ENCODE peak calls at places on chromosomes 16 and 17, in eight cellular contexts. One of them, this sample, is unnamed.

GRCh38 chr17:73697872-73698271 is 53.6 kb upstream of the SDK2 start:
- DNase-seq in kidney glomerular epithelial cell: no peak
- DNase-seq in Daoy: no peak
- DNase-seq in central memory CD8-positive, alpha-beta T cell: no peak
- DNase-seq in left cardiac atrium: no peak
- DNase-seq in esophagus squamous epithelium: no peak
- DNase-seq in activated T-cell treated with anti-CD3 and anti-CD28 coated beads for 24 hours: no peak
- DNase-seq in Right ventricle myocardium superior: no peak
- DNase-seq in this sample: no peak

GRCh38 chr17:17650959-17651358 is 30.3 kb upstream of the RAI1 start:
- DNase-seq in Right ventricle myocardium superior: no peak
- DNase-seq in central memory CD8-positive, alpha-beta T cell: no peak
- DNase-seq in kidney glomerular epithelial cell: no peak
- DNase-seq in activated T-cell treated with anti-CD3 and anti-CD28 coated beads for 24 hours: no peak
- DNase-seq in esophagus squamous epithelium: no peak
- DNase-seq in left cardiac atrium: no peak
- DNase-seq in Daoy: no peak
- DNase-seq in this sample: no peak

GRCh38 chr17:56833023-56833811 is 503 bp downstream of the C17orf67 start:
- DNase-seq in kidney glomerular epithelial cell: peak
- DNase-seq in Daoy: peak
- DNase-seq in esophagus squamous epithelium: no peak
- DNase-seq in activated T-cell treated with anti-CD3 and anti-CD28 coated beads for 24 hours: peak
- DNase-seq in left cardiac atrium: peak
- DNase-seq in Right ventricle myocardium superior: peak
- DNase-seq in central memory CD8-positive, alpha-beta T cell: peak
- DNase-seq in this sample: peak

GRCh38 chr16:23318639-23319038 is 16.5 kb downstream of the SCNN1B start:
- DNase-seq in esophagus squamous epithelium: no peak
- DNase-seq in Daoy: no peak
- DNase-seq in kidney glomerular epithelial cell: no peak
- DNase-seq in activated T-cell treated with anti-CD3 and anti-CD28 coated beads for 24 hours: no peak
- DNase-seq in Right ventricle myocardium superior: no peak
- DNase-seq in left cardiac atrium: no peak
- DNase-seq in central memory CD8-positive, alpha-beta T cell: no peak
- DNase-seq in this sample: no peak

GRCh38 chr16:2439598-2439997 is 10.4 kb downstream of the CCNF start:
- DNase-seq in Daoy: no peak
- DNase-seq in activated T-cell treated with anti-CD3 and anti-CD28 coated beads for 24 hours: no peak
- DNase-seq in kidney glomerular epithelial cell: no peak
- DNase-seq in left cardiac atrium: no peak
- DNase-seq in central memory CD8-positive, alpha-beta T cell: no peak
- DNase-seq in esophagus squamous epithelium: no peak
- DNase-seq in Right ventricle myocardium superior: no peak
- DNase-seq in this sample: no peak

GRCh38 chr17:62705781-62706597 is 78.5 kb downstream of the MRC2 start:
- DNase-seq in esophagus squamous epithelium: no peak
- DNase-seq in kidney glomerular epithelial cell: no peak
- DNase-seq in Right ventricle myocardium superior: peak
- DNase-seq in Daoy: no peak
- DNase-seq in activated T-cell treated with anti-CD3 and anti-CD28 coated beads for 24 hours: no peak
- DNase-seq in central memory CD8-positive, alpha-beta T cell: no peak
- DNase-seq in left cardiac atrium: peak
- DNase-seq in this sample: no peak

GRCh38 chr17:44376124-44376523 is 12.5 kb upstream of the FAM171A2 start:
- DNase-seq in esophagus squamous epithelium: no peak
- DNase-seq in kidney glomerular epithelial cell: no peak
- DNase-seq in left cardiac atrium: peak
- DNase-seq in Right ventricle myocardium superior: peak
- DNase-seq in Daoy: no peak
- DNase-seq in activated T-cell treated with anti-CD3 and anti-CD28 coated beads for 24 hours: no peak
- DNase-seq in central memory CD8-positive, alpha-beta T cell: no peak
- DNase-seq in this sample: no peak

GRCh38 chr17:14859521-14859920 is 405.6 kb downstream of the PMP22 start:
- DNase-seq in kidney glomerular epithelial cell: no peak
- DNase-seq in Daoy: no peak
- DNase-seq in central memory CD8-positive, alpha-beta T cell: no peak
- DNase-seq in activated T-cell treated with anti-CD3 and anti-CD28 coated beads for 24 hours: no peak
- DNase-seq in Right ventricle myocardium superior: no peak
- DNase-seq in esophagus squamous epithelium: no peak
- DNase-seq in left cardiac atrium: no peak
- DNase-seq in this sample: no peak

GRCh38 chr17:41498276-41498675 is 7.1 kb downstream of the KRT13 start:
- DNase-seq in kidney glomerular epithelial cell: no peak
- DNase-seq in Daoy: no peak
- DNase-seq in esophagus squamous epithelium: no peak
- DNase-seq in left cardiac atrium: no peak
- DNase-seq in central memory CD8-positive, alpha-beta T cell: no peak
- DNase-seq in Right ventricle myocardium superior: no peak
- DNase-seq in activated T-cell treated with anti-CD3 and anti-CD28 coated beads for 24 hours: no peak
- DNase-seq in this sample: no peak

GRCh38 chr16:79747688-79748087 is 147.2 kb upstream of the MAF start:
- DNase-seq in Right ventricle myocardium superior: no peak
- DNase-seq in kidney glomerular epithelial cell: no peak
- DNase-seq in Daoy: no peak
- DNase-seq in left cardiac atrium: no peak
- DNase-seq in central memory CD8-positive, alpha-beta T cell: no peak
- DNase-seq in esophagus squamous epithelium: no peak
- DNase-seq in activated T-cell treated with anti-CD3 and anti-CD28 coated beads for 24 hours: no peak
- DNase-seq in this sample: no peak

GRCh38 chr16:75238132-75238852 is 13.1 kb downstream of the BCAR1 start:
- DNase-seq in kidney glomerular epithelial cell: no peak
- DNase-seq in central memory CD8-positive, alpha-beta T cell: no peak
- DNase-seq in Right ventricle myocardium superior: peak
- DNase-seq in Daoy: peak
- DNase-seq in left cardiac atrium: peak
- DNase-seq in activated T-cell treated with anti-CD3 and anti-CD28 coated beads for 24 hours: no peak
- DNase-seq in esophagus squamous epithelium: no peak
- DNase-seq in this sample: no peak

GRCh38 chr17:83199500-83200201 is 120.2 kb downstream of the METRNL start:
- DNase-seq in Daoy: no peak
- DNase-seq in kidney glomerular epithelial cell: no peak
- DNase-seq in central memory CD8-positive, alpha-beta T cell: no peak
- DNase-seq in activated T-cell treated with anti-CD3 and anti-CD28 coated beads for 24 hours: peak
- DNase-seq in left cardiac atrium: peak
- DNase-seq in esophagus squamous epithelium: no peak
- DNase-seq in Right ventricle myocardium superior: peak
- DNase-seq in this sample: no peak

GRCh38 chr17:8946071-8946470 is 19.4 kb downstream of the PIK3R5 start:
- DNase-seq in central memory CD8-positive, alpha-beta T cell: no peak
- DNase-seq in activated T-cell treated with anti-CD3 and anti-CD28 coated beads for 24 hours: no peak
- DNase-seq in kidney glomerular epithelial cell: no peak
- DNase-seq in esophagus squamous epithelium: no peak
- DNase-seq in Daoy: no peak
- DNase-seq in Right ventricle myocardium superior: no peak
- DNase-seq in left cardiac atrium: no peak
- DNase-seq in this sample: no peak

GRCh38 chr17:82925336-82925735 is 85.5 kb upstream of the ZNF750 start:
- DNase-seq in esophagus squamous epithelium: no peak
- DNase-seq in left cardiac atrium: no peak
- DNase-seq in activated T-cell treated with anti-CD3 and anti-CD28 coated beads for 24 hours: no peak
- DNase-seq in kidney glomerular epithelial cell: no peak
- DNase-seq in Daoy: no peak
- DNase-seq in central memory CD8-positive, alpha-beta T cell: no peak
- DNase-seq in Right ventricle myocardium superior: peak
- DNase-seq in this sample: no peak

GRCh38 chr17:19409509-19409908 is 1.5 kb upstream of the RNF112 start:
- DNase-seq in activated T-cell treated with anti-CD3 and anti-CD28 coated beads for 24 hours: no peak
- DNase-seq in esophagus squamous epithelium: no peak
- DNase-seq in Daoy: peak
- DNase-seq in kidney glomerular epithelial cell: peak
- DNase-seq in left cardiac atrium: no peak
- DNase-seq in Right ventricle myocardium superior: no peak
- DNase-seq in central memory CD8-positive, alpha-beta T cell: no peak
- DNase-seq in this sample: no peak

GRCh38 chr17:22469101-22469880 is 777.0 kb downstream of the KCNJ18 start:
- DNase-seq in kidney glomerular epithelial cell: no peak
- DNase-seq in esophagus squamous epithelium: no peak
- DNase-seq in central memory CD8-positive, alpha-beta T cell: no peak
- DNase-seq in Right ventricle myocardium superior: no peak
- DNase-seq in left cardiac atrium: no peak
- DNase-seq in Daoy: no peak
- DNase-seq in activated T-cell treated with anti-CD3 and anti-CD28 coated beads for 24 hours: no peak
- DNase-seq in this sample: no peak

GRCh38 chr16:66598111-66598510 is 6.4 kb upstream of the CMTM3 start:
- DNase-seq in left cardiac atrium: no peak
- DNase-seq in kidney glomerular epithelial cell: no peak
- DNase-seq in esophagus squamous epithelium: no peak
- DNase-seq in central memory CD8-positive, alpha-beta T cell: no peak
- DNase-seq in activated T-cell treated with anti-CD3 and anti-CD28 coated beads for 24 hours: no peak
- DNase-seq in Daoy: no peak
- DNase-seq in Right ventricle myocardium superior: no peak
- DNase-seq in this sample: no peak

GRCh38 chr17:7739746-7740145 is 22.2 kb downstream of the DNAH2 start:
- DNase-seq in Daoy: no peak
- DNase-seq in kidney glomerular epithelial cell: no peak
- DNase-seq in central memory CD8-positive, alpha-beta T cell: no peak
- DNase-seq in left cardiac atrium: no peak
- DNase-seq in Right ventricle myocardium superior: no peak
- DNase-seq in esophagus squamous epithelium: no peak
- DNase-seq in activated T-cell treated with anti-CD3 and anti-CD28 coated beads for 24 hours: no peak
- DNase-seq in this sample: no peak

GRCh38 chr17:4827399-4827798 is 5.7 kb upstream of the MINK1 start:
- DNase-seq in esophagus squamous epithelium: no peak
- DNase-seq in activated T-cell treated with anti-CD3 and anti-CD28 coated beads for 24 hours: no peak
- DNase-seq in central memory CD8-positive, alpha-beta T cell: no peak
- DNase-seq in kidney glomerular epithelial cell: no peak
- DNase-seq in Right ventricle myocardium superior: no peak
- DNase-seq in Daoy: no peak
- DNase-seq in left cardiac atrium: no peak
- DNase-seq in this sample: no peak

GRCh38 chr17:1906622-1907021 is 76.8 kb downstream of the RPA1 start:
- DNase-seq in kidney glomerular epithelial cell: no peak
- DNase-seq in Daoy: no peak
- DNase-seq in Right ventricle myocardium superior: no peak
- DNase-seq in esophagus squamous epithelium: no peak
- DNase-seq in central memory CD8-positive, alpha-beta T cell: no peak
- DNase-seq in left cardiac atrium: no peak
- DNase-seq in activated T-cell treated with anti-CD3 and anti-CD28 coated beads for 24 hours: no peak
- DNase-seq in this sample: no peak

GRCh38 chr16:7503688-7504087 is 171.0 kb downstream of the RBFOX1 start:
- DNase-seq in esophagus squamous epithelium: no peak
- DNase-seq in activated T-cell treated with anti-CD3 and anti-CD28 coated beads for 24 hours: no peak
- DNase-seq in Daoy: no peak
- DNase-seq in Right ventricle myocardium superior: no peak
- DNase-seq in left cardiac atrium: no peak
- DNase-seq in kidney glomerular epithelial cell: no peak
- DNase-seq in central memory CD8-positive, alpha-beta T cell: no peak
- DNase-seq in this sample: no peak

GRCh38 chr16:50040028-50040427 is 15.0 kb downstream of the CNEP1R1 start:
- DNase-seq in left cardiac atrium: no peak
- DNase-seq in Right ventricle myocardium superior: no peak
- DNase-seq in esophagus squamous epithelium: no peak
- DNase-seq in activated T-cell treated with anti-CD3 and anti-CD28 coated beads for 24 hours: no peak
- DNase-seq in kidney glomerular epithelial cell: no peak
- DNase-seq in central memory CD8-positive, alpha-beta T cell: no peak
- DNase-seq in Daoy: no peak
- DNase-seq in this sample: no peak

GRCh38 chr16:15765880-15766279 is 90.9 kb downstream of the MYH11 start:
- DNase-seq in central memory CD8-positive, alpha-beta T cell: peak
- DNase-seq in Right ventricle myocardium superior: no peak
- DNase-seq in Daoy: peak
- DNase-seq in kidney glomerular epithelial cell: peak
- DNase-seq in esophagus squamous epithelium: no peak
- DNase-seq in left cardiac atrium: no peak
- DNase-seq in activated T-cell treated with anti-CD3 and anti-CD28 coated beads for 24 hours: no peak
- DNase-seq in this sample: no peak

GRCh38 chr17:9223531-9223930 is 202.2 kb downstream of the NTN1 start:
- DNase-seq in activated T-cell treated with anti-CD3 and anti-CD28 coated beads for 24 hours: no peak
- DNase-seq in Right ventricle myocardium superior: peak
- DNase-seq in esophagus squamous epithelium: no peak
- DNase-seq in kidney glomerular epithelial cell: no peak
- DNase-seq in central memory CD8-positive, alpha-beta T cell: no peak
- DNase-seq in left cardiac atrium: peak
- DNase-seq in Daoy: no peak
- DNase-seq in this sample: no peak

GRCh38 chr16:81499576-81500380 is 55.2 kb downstream of the CMIP start:
- DNase-seq in left cardiac atrium: no peak
- DNase-seq in activated T-cell treated with anti-CD3 and anti-CD28 coated beads for 24 hours: no peak
- DNase-seq in esophagus squamous epithelium: no peak
- DNase-seq in central memory CD8-positive, alpha-beta T cell: no peak
- DNase-seq in kidney glomerular epithelial cell: no peak
- DNase-seq in Daoy: no peak
- DNase-seq in Right ventricle myocardium superior: no peak
- DNase-seq in this sample: no peak

GRCh38 chr16:50245417-50246298 is 20.7 kb upstream of the ADCY7 start:
- DNase-seq in Daoy: peak
- DNase-seq in Right ventricle myocardium superior: no peak
- DNase-seq in esophagus squamous epithelium: no peak
- DNase-seq in kidney glomerular epithelial cell: peak
- DNase-seq in central memory CD8-positive, alpha-beta T cell: no peak
- DNase-seq in activated T-cell treated with anti-CD3 and anti-CD28 coated beads for 24 hours: peak
- DNase-seq in left cardiac atrium: peak
- DNase-seq in this sample: no peak

GRCh38 chr17:79619636-79620206 is 8.9 kb upstream of the RBFOX3 start:
- DNase-seq in left cardiac atrium: peak
- DNase-seq in Daoy: no peak
- DNase-seq in kidney glomerular epithelial cell: no peak
- DNase-seq in Right ventricle myocardium superior: no peak
- DNase-seq in esophagus squamous epithelium: no peak
- DNase-seq in central memory CD8-positive, alpha-beta T cell: no peak
- DNase-seq in activated T-cell treated with anti-CD3 and anti-CD28 coated beads for 24 hours: no peak
- DNase-seq in this sample: no peak

GRCh38 chr16:578870-579405 is 9.2 kb downstream of the PIGQ start:
- DNase-seq in Right ventricle myocardium superior: peak
- DNase-seq in activated T-cell treated with anti-CD3 and anti-CD28 coated beads for 24 hours: peak
- DNase-seq in central memory CD8-positive, alpha-beta T cell: no peak
- DNase-seq in esophagus squamous epithelium: no peak
- DNase-seq in Daoy: peak
- DNase-seq in kidney glomerular epithelial cell: no peak
- DNase-seq in left cardiac atrium: peak
- DNase-seq in this sample: no peak

GRCh38 chr16:873889-874288 is 73.4 kb upstream of the GNG13 start:
- DNase-seq in Daoy: no peak
- DNase-seq in kidney glomerular epithelial cell: no peak
- DNase-seq in central memory CD8-positive, alpha-beta T cell: no peak
- DNase-seq in activated T-cell treated with anti-CD3 and anti-CD28 coated beads for 24 hours: no peak
- DNase-seq in Right ventricle myocardium superior: peak
- DNase-seq in left cardiac atrium: no peak
- DNase-seq in esophagus squamous epithelium: no peak
- DNase-seq in this sample: no peak

GRCh38 chr16:81608515-81609209 is 164.1 kb downstream of the CMIP start:
- DNase-seq in left cardiac atrium: peak
- DNase-seq in kidney glomerular epithelial cell: no peak
- DNase-seq in esophagus squamous epithelium: no peak
- DNase-seq in central memory CD8-positive, alpha-beta T cell: no peak
- DNase-seq in Daoy: no peak
- DNase-seq in Right ventricle myocardium superior: no peak
- DNase-seq in activated T-cell treated with anti-CD3 and anti-CD28 coated beads for 24 hours: no peak
- DNase-seq in this sample: no peak